ENCODE peak calls at places on chromosomes 5 and 9, in seven cellular contexts. E is cardiac muscle cell, J is sigmoid colon, U is tibial artery, P is left lung, D is brain microvascular endothelial cell, O is HFF-Myc. V is an unnamed sample.

GRCh38 chr5:34490501-34491250 is 165.5 kb upstream of the RAI14 start:
- DNase-seq in O (no peak), D (no peak), E (peak), U (no peak), P (no peak), J (no peak), V (no peak)

GRCh38 chr9:92507005-92507404 is 24.7 kb upstream of the ASPN start:
- DNase-seq in O (no peak), U (no peak), D (no peak), E (peak), P (no peak), J (no peak), V (no peak)

GRCh38 chr5:180138976-180139730 is 67.6 kb upstream of the RNF130 start:
- DNase-seq in P (no peak), D (no peak), U (no peak), O (no peak), E (no peak), J (no peak), V (no peak)

GRCh38 chr5:115333164-115333563 is 36.7 kb upstream of the CCDC112 start:
- DNase-seq in E (peak), O (no peak), D (no peak), J (no peak), P (no peak), U (no peak), V (peak)

GRCh38 chr5:154198611-154199230 is 8.2 kb downstream of the GALNT10 start:
- DNase-seq in O (no peak), E (peak), D (peak), U (no peak), P (no peak), J (no peak), V (no peak)

GRCh38 chr5:130050585-130050984 is 146.3 kb downstream of the CHSY3 start:
- DNase-seq in J (no peak), P (no peak), E (peak), U (no peak), O (no peak), D (no peak), V (no peak)

GRCh38 chr5:54384356-54384933 is 71.1 kb upstream of the HSPB3 start:
- DNase-seq in U (no peak), J (no peak), O (no peak), P (no peak), E (no peak), D (no peak), V (no peak)

GRCh38 chr9:91474656-91475055 is 51.0 kb upstream of the NFIL3 start:
- DNase-seq in E (peak), J (no peak), P (no peak), U (no peak), O (no peak), D (peak), V (no peak)

GRCh38 chr5:96404191-96404867 is 28.7 kb downstream of the PCSK1 start:
- DNase-seq in D (no peak), P (no peak), J (no peak), O (no peak), E (no peak), U (no peak), V (no peak)

GRCh38 chr9:124660341-124660801 is 110.7 kb downstream of the NR6A1 start:
- DNase-seq in D (peak), E (peak), O (peak), U (no peak), J (no peak), P (no peak), V (peak)

GRCh38 chr5:41637424-41637823 is 127.0 kb upstream of the PLCXD3 start:
- DNase-seq in U (no peak), D (no peak), O (no peak), J (no peak), P (peak), E (peak), V (peak)

GRCh38 chr5:150608991-150609390 is 31.5 kb upstream of the SYNPO start:
- DNase-seq in U (no peak), E (no peak), O (no peak), P (no peak), D (no peak), J (no peak), V (no peak)

GRCh38 chr5:133198511-133198910 is 146.7 kb downstream of the HSPA4 start:
- DNase-seq in U (no peak), E (no peak), J (no peak), D (no peak), P (no peak), O (no peak), V (no peak)

GRCh38 chr5:42811591-42812392 is at the start of gene SELENOP:
- DNase-seq in U (peak), P (no peak), J (peak), O (no peak), E (peak), D (no peak), V (no peak)

GRCh38 chr9:86854898-86855523 is 92.3 kb downstream of the GAS1 start:
- DNase-seq in E (peak), P (no peak), D (peak), O (peak), J (no peak), U (no peak), V (no peak)

GRCh38 chr9:107685399-107685798 is 195.8 kb upstream of the KLF4 start:
- DNase-seq in E (no peak), J (no peak), O (no peak), U (no peak), D (no peak), P (no peak), V (no peak)

GRCh38 chr9:129258124-129258822 is 80.2 kb upstream of the IER5L start:
- DNase-seq in O (peak), U (peak), E (peak), P (peak), J (peak), D (peak), V (peak)

GRCh38 chr5:8473827-8474568 is 605.0 kb downstream of the MTRR start:
- DNase-seq in D (no peak), U (no peak), O (no peak), P (no peak), J (no peak), E (no peak), V (no peak)

GRCh38 chr9:114854736-114855355 is 49.0 kb upstream of the TNFSF15 start:
- DNase-seq in E (no peak), U (no peak), P (no peak), D (no peak), J (no peak), O (no peak), V (no peak)

GRCh38 chr5:120447706-120448239 is 16.3 kb upstream of the PRR16 start:
- DNase-seq in U (no peak), P (no peak), D (peak), E (no peak), J (no peak), O (no peak), V (no peak)

GRCh38 chr5:149406203-149406978 is 27.3 kb upstream of the IL17B start:
- DNase-seq in J (peak), U (peak), O (peak), E (peak), D (peak), P (no peak), V (no peak)

GRCh38 chr9:36191290-36191645 is 547 bp downstream of the CLTA start:
- DNase-seq in E (peak), J (peak), U (peak), O (no peak), P (peak), D (no peak), V (peak)

GRCh38 chr9:118609355-118610044 is 759.7 kb downstream of the BRINP1 start:
- DNase-seq in E (peak), D (peak), P (no peak), O (no peak), U (no peak), J (no peak), V (no peak)

GRCh38 chr5:133863857-133864585 is 104.4 kb downstream of the C5orf15 start:
- DNase-seq in D (no peak), J (peak), O (no peak), E (no peak), U (no peak), P (no peak), V (no peak)

GRCh38 chr5:11483630-11484029 is 420.6 kb downstream of the CTNND2 start:
- DNase-seq in U (no peak), E (no peak), D (no peak), O (no peak), J (no peak), P (no peak), V (no peak)

GRCh38 chr9:92740015-92740408 is 24.6 kb downstream of the BICD2 start:
- DNase-seq in P (no peak), E (peak), U (peak), J (no peak), O (no peak), D (no peak), V (no peak)

GRCh38 chr5:38551020-38552017 is 5.1 kb downstream of the LIFR start:
- DNase-seq in D (peak), U (peak), P (no peak), E (peak), J (no peak), O (peak), V (no peak)

GRCh38 chr5:116487045-116487444 is 87.6 kb downstream of the SEMA6A start:
- DNase-seq in E (no peak), P (no peak), J (no peak), U (no peak), O (no peak), D (no peak), V (no peak)

GRCh38 chr9:27441741-27442070 is 82.4 kb upstream of the IFNK start:
- DNase-seq in P (no peak), O (no peak), J (no peak), E (no peak), D (no peak), U (no peak), V (peak)

GRCh38 chr9:106953166-106953565 is 90.2 kb downstream of the ZNF462 start:
- DNase-seq in O (no peak), U (no peak), J (no peak), P (no peak), D (peak), E (no peak), V (no peak)

GRCh38 chr9:96777539-96777864 is 385 bp downstream of the ZNF510 start:
- DNase-seq in E (no peak), O (no peak), J (no peak), D (no peak), U (no peak), P (no peak), V (no peak)

GRCh38 chr9:130320697-130321080 is 55.1 kb downstream of the HMCN2 start:
- DNase-seq in O (no peak), U (no peak), P (peak), J (no peak), E (no peak), D (no peak), V (no peak)
- TF ChIP-seq CTCF in O (no peak), U (no peak), P (no peak), J (no peak), E (peak), D (peak), V (peak)

DNA sequence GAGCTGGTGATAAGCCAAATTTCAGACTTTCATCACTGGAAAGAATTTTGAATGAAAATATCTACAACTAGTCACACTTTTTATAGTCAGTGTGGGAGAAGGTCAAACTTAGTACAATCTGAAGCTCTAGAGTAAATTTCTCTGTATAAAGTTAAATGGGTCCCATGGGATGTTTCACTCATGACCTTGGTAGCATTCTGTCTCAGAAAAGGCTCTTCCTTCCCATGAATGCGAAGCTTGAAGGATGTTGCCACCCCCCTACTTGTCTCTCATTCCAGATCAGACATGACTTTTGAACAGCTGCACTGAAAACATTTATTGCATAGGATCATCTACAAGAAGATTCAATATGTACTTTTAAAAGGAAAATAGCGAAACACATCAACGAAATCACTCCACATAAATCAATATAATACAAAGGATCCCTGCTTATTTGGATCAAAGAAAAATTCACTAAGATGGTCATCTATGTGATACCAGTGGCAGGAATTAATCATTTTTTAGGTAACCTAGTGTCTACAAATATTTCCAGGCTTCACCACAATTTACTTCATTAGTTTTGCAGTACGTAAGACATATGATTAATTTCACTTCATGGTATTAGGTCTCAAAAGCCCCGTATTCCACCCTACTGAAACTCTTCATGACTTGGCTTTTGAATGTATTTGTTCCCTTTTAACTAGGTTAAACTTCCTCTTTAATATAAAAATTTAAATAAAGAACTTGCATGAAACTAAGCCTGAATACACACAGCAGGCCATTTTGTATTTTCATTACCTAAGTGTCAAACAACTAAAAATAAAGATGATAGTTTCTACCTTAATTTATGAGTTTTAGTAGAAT is 4.4 kb downstream of the ST8SIA4 start:
- DNase-seq in U (no peak), E (no peak), J (no peak), O (no peak), D (no peak), P (no peak), V (peak)
- H3K4me3 ChIP-seq in U (no peak), E (no peak), J (no peak), O (no peak), D (no peak), P (no peak), V (peak)

DNA sequence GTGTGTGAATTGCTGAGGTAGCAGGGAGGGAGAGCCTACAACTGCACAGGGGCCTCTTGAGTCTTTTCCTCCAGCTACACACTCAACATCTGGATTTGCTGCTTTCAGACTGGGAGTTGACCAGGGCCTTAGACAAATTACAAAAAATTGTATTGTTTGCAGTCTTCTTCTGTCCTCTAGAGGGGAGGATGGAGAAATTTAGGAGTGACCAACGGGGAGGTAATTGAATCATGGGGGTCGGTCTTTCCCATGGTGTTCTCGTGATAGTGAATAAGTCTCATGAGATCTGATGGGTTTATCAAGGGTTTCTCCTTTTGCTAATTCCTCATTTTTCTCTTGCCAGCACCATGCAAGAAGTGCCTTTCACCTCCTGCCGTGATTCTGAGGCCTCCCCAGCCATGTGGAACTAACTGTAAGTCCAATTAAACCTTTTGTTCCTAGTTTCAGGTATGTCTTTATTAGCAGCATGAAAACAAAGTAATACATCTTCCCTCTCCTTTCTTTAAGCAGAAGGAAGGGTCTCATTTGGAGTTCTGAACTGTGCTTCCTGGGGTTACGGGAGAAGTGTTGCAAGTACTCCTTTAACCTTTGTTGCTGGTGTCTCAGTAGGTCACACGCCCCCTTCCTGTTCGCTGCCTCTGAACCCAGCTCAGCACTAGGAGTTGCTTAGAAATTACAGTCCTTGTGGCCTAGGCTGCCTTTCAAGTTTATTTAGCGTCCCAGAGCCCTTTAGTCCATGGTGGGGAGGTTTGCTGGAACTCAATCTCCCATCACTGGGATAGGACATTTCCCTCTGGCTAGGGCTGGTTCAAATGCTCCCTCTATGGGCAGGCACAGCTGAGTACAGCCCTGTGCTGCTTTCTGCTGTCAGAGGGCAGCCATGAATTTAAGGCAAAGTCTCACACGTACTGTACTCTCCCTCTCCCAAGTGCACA is 4.4 kb downstream of the IFNA8 start:
- DNase-seq in O (no peak), U (no peak), P (no peak), E (no peak), J (no peak), D (no peak), V (peak)
- TF ChIP-seq CTCF in O (peak), U (no peak), P (no peak), E (peak), J (no peak), D (peak), V (peak)

DNA sequence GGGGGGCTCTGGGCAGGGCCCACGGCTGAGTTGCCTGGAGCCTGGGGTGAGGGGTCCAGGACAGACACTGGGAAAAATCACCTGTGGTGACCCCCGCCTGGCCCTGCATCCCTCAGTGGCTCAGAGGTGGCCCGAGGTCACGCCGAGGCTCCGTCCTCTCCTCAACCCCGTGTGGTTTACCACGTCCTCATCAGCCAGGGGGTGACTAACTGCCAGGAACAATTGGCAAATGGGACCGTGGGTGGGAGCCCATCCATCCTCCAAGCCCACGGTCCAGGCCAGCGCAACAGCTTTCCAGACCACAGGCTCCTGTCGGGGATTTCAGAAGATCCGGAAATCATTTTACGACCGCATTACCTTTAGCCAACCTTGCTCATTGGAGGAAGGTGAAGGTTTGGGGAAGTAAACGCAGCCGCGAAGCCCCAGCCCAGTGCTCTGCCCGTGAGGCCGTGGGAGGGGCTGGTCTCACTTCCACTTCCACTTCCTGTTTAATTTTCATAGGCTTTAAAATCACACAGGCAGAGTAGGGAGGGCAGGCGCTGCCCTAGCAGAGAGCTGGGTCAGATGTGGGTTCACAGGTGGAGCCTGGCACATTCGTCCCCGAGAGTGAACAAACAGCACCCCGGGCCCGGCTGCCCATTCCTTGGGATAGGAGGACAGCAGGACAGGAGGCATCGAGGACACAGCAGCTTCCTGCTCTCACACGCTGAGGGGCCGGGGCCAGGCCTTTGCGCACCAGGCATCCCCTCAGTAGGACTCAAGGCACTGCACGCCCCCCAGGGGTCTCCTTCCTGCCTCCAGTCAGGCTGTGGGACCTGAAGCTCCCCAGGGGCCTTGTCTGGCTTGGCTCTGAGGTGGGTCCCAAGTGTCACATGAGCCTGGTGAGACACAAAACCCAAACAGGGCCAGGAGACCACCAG is 19.8 kb upstream of the SLC9A3 start:
- DNase-seq in D (no peak), O (no peak), E (no peak), J (peak), U (peak), P (peak), V (peak)
- H3K4me3 ChIP-seq in D (no peak), O (no peak), E (no peak), J (no peak), U (no peak), P (no peak), V (no peak)

DNA sequence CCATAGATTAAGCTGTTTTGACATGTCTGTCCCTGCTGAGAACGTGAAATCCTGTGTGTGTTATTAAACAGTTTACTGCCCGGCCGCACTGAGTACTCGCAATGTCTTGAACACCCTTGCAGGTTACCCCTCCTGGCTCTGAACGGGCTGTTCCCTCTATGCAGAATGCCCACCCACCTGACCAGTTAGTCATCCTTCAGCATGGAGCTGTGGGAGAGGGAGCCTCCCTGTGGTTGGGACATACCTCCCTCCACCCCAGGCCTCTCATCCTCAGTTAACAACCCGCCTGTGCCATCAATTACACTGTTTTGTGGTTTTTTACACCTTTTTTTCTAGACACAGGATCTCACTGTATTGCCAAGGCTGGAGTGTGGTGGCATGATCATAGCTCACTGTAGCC is 26.0 kb downstream of the TJP2 start:
- DNase-seq in O (no peak), P (no peak), J (no peak), D (no peak), U (no peak), E (peak), V (no peak)
- TF ChIP-seq CTCF in O (peak), P (no peak), J (no peak), D (peak), U (no peak), E (peak), V (no peak)

GRCh38 chr5:137181685-137182084 is 317.4 kb downstream of the SPOCK1 start:
- DNase-seq in O (no peak), J (no peak), U (no peak), D (no peak), P (no peak), E (no peak), V (no peak)
- H3K4me3 ChIP-seq in O (no peak), J (no peak), U (no peak), D (no peak), P (no peak), E (no peak), V (no peak)

GRCh38 chr5:177336112-177336511 is 15.4 kb downstream of the LMAN2 start:
- DNase-seq in J (no peak), D (no peak), O (no peak), P (peak), E (peak), U (no peak), V (no peak)
- TF ChIP-seq CTCF in J (no peak), D (peak), O (peak), P (no peak), E (peak), U (no peak), V (peak)

V was measured in GM12865.